ENCODE peak calls at places on chromosomes 7 and 10, in four cellular contexts. F is small intestine, U is suprapubic skin, O is HCT116. N is an unnamed sample.

GRCh38 chr7:28434510-28434909 is 22.2 kb downstream of the CREB5 start:
- DNase-seq in U (no peak), F (no peak), O (no peak), N (no peak)

GRCh38 chr10:794382-794956 is 105.0 kb upstream of the DIP2C start:
- DNase-seq in U (no peak), F (peak), O (no peak), N (no peak)

GRCh38 chr10:104028823-104029527 is 56.7 kb downstream of the COL17A1 start:
- DNase-seq in U (no peak), F (no peak), O (no peak), N (no peak)

GRCh38 chr10:132294561-132295320 is 13.0 kb downstream of the STK32C start:
- DNase-seq in F (no peak), U (peak), O (no peak), N (no peak)

GRCh38 chr10:7529638-7530037 is 118.8 kb upstream of the SFMBT2 start:
- DNase-seq in O (peak), U (peak), F (no peak), N (peak)

GRCh38 chr10:117165557-117166419 is 27.7 kb upstream of the VAX1 start:
- DNase-seq in O (peak), U (no peak), F (peak), N (peak)

GRCh38 chr10:24556137-24556536 is 167.6 kb downstream of the ARHGAP21 start:
- DNase-seq in F (no peak), U (no peak), O (no peak), N (no peak)

GRCh38 chr7:21947056-21947455 is 1.4 kb upstream of the CDCA7L start:
- DNase-seq in O (no peak), U (no peak), F (no peak), N (no peak)

GRCh38 chr10:48776528-48776927 is 91.9 kb downstream of the WDFY4 start:
- DNase-seq in U (no peak), F (no peak), O (no peak), N (no peak)

GRCh38 chr10:114754445-114755320 is 66.9 kb upstream of the FHIP2A start:
- DNase-seq in U (no peak), F (peak), O (peak), N (no peak)

GRCh38 chr7:73831656-73832579 is 1.1 kb downstream of the CLDN4 start:
- DNase-seq in U (peak), F (peak), O (peak), N (no peak)

GRCh38 chr10:122375761-122376160 is 1.3 kb downstream of the PLEKHA1 start:
- DNase-seq in O (no peak), U (no peak), F (peak), N (no peak)

GRCh38 chr10:47098964-47099363 is 187.7 kb downstream of the PTPN20 start:
- DNase-seq in U (no peak), O (no peak), F (no peak), N (no peak)

GRCh38 chr10:128186959-128187787 is 61.0 kb upstream of the MKI67 start:
- DNase-seq in U (no peak), F (peak), O (no peak), N (no peak)

GRCh38 chr10:76206797-76207352 is 775.5 kb downstream of the LRMDA start:
- DNase-seq in U (no peak), F (no peak), O (no peak), N (no peak)

GRCh38 chr7:142956951-142957623 is 5.1 kb downstream of the KEL start:
- DNase-seq in O (peak), F (peak), U (no peak), N (peak)

GRCh38 chr10:103040424-103040823 is 122.3 kb downstream of the CNNM2 start:
- DNase-seq in F (no peak), U (no peak), O (no peak), N (no peak)

GRCh38 chr10:91907033-91907594 is 2.2 kb downstream of the FGFBP3 start:
- DNase-seq in F (no peak), O (no peak), U (no peak), N (no peak)

GRCh38 chr7:113331155-113331898 is 213.0 kb upstream of the SMIM30 start:
- DNase-seq in U (peak), F (no peak), O (no peak), N (no peak)

GRCh38 chr7:102933763-102934162 is 21.0 kb downstream of the LRRC17 start:
- DNase-seq in O (no peak), F (no peak), U (peak), N (no peak)

GRCh38 chr7:66739953-66740301 is 606 bp upstream of the RABGEF1 start:
- DNase-seq in F (peak), O (no peak), U (no peak), N (no peak)

GRCh38 chr7:72101444-72101843 is 310.7 kb downstream of the CALN1 start:
- DNase-seq in U (no peak), F (no peak), O (no peak), N (no peak)

GRCh38 chr10:14592026-14592425 is 182.7 kb downstream of the FAM107B start:
- DNase-seq in U (no peak), F (no peak), O (no peak), N (no peak)

GRCh38 chr10:90862908-90863514 is 5.2 kb upstream of the HTR7 start:
- DNase-seq in U (no peak), F (peak), O (no peak), N (peak)

GRCh38 chr7:80791509-80791929 is 127.3 kb downstream of the SEMA3C start:
- DNase-seq in F (no peak), O (no peak), U (no peak), N (no peak)

GRCh38 chr7:77454802-77455201 is 38.7 kb upstream of the GSAP start:
- DNase-seq in U (no peak), F (no peak), O (no peak), N (no peak)

GRCh38 chr7:71733108-71733870 is 601.3 kb downstream of the GALNT17 start:
- DNase-seq in O (peak), U (peak), F (peak), N (peak)

GRCh38 chr10:35194906-35195305 is 68.3 kb downstream of the CREM start:
- DNase-seq in F (no peak), U (no peak), O (peak), N (peak)

GRCh38 chr10:97525683-97526110 is 27.0 kb downstream of the UBTD1 start:
- DNase-seq in F (no peak), U (no peak), O (no peak), N (no peak)

GRCh38 chr10:100567249-100567648 is 31.5 kb downstream of the HIF1AN start:
- DNase-seq in U (no peak), F (no peak), O (no peak), N (no peak)

GRCh38 chr7:96827701-96828100 is 118.1 kb upstream of the SEM1 start:
- DNase-seq in O (no peak), F (no peak), U (no peak), N (no peak)

GRCh38 chr10:95513941-95514392 is 47.2 kb downstream of the SORBS1 start:
- DNase-seq in F (no peak), U (no peak), O (no peak), N (peak)

GRCh38 chr7:2512179-2512644 is 7.4 kb upstream of the LFNG start:
- DNase-seq in U (no peak), O (no peak), F (no peak), N (no peak)

GRCh38 chr10:131532291-131532690 is 220.8 kb upstream of the TCERG1L start:
- DNase-seq in U (no peak), O (no peak), F (no peak), N (no peak)

GRCh38 chr10:113226404-113226803 is 276.4 kb downstream of the TCF7L2 start:
- DNase-seq in O (no peak), F (no peak), U (no peak), N (no peak)

GRCh38 chr7:20561908-20562307 is 53.6 kb upstream of the ABCB5 start:
- DNase-seq in F (no peak), U (no peak), O (no peak), N (no peak)

GRCh38 chr10:77160679-77161078 is 476.9 kb downstream of the KCNMA1 start:
- DNase-seq in U (no peak), F (peak), O (no peak), N (peak)

GRCh38 chr7:158924956-158925355 is 68.6 kb downstream of the DYNC2I1 start:
- DNase-seq in U (no peak), F (no peak), O (no peak), N (no peak)

DNA sequence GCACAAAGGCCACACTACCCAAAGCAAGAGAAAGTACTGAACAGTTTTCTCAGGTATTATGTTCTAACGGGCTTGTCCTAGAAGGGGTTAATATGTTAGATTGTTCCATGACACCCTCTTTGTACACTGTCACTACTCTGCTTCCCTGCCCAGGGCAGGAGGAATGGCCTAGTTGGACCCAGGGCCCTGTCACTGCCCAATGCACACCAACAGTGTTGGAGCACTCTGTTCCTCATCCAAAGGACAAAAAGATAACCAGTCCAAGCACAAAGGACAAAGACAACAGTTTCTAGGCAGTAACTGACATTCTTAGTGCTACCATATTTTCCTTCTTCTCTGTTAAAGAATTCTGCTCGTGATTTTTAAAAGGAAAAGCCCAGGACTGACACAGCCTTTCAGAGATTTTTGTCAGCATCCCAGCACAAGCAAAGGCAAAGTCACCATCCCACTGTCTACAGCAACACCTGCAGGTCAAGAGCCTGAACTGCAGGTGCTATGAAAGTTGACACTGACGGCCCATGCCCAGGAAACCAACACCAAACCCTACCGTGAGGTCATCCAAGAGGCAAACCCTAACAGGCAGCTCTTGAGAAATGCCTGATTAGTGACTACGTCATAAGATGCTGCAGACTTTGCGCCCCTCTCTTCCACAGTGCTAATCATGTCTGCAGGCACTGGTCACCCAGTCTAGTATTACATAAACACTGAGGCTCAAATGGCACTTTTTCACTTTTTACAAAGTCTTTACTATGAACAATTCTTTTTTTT is 13.2 kb downstream of the NUDCD3 start:
- DNase-seq in O (peak), U (no peak), F (peak), N (peak)
- H3K27ac ChIP-seq in O (no peak), U (no peak), F (no peak), N (no peak)

DNA sequence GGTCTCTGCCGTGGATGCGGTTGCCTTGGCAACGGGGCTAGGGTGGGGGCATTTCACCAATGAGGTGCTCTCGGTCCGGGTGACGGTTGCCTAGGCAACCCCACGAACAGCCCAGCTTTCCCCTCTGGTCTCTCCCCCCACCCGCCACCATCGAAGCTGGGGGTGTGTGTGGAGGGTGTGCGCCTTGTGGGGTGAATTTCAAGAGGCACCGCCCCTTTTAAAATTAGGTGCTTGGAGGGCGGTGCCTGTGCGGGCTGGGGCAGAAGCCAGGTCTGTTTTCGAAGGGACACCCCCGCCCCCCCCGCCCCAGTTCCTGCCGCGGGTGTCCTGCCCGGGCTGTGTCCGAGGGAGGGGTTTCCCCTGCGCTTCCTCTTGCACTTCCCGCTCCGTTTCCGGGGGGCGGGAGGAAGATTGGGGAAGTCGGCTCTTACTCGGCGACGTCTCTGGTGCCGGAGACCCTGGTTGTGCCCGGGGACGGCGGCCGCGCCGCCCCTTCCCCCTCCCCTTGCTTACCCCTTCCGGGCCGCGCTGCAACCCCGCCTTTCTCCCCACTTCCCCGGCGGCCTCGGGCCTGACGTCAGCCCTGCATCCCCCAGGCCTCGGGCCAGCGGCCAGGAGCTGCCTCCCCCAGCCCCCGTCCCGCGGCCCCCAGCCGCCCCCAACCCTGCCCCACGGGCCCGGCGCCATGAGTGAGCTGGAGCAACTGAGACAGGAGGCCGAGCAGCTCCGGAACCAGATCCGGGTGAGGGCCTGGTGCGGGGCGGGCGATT is 2.2 kb downstream of the GNB2 start:
- DNase-seq in F (peak), O (no peak), U (peak), N (no peak)
- H3K27ac ChIP-seq in F (no peak), O (no peak), U (peak), N (peak)

DNA sequence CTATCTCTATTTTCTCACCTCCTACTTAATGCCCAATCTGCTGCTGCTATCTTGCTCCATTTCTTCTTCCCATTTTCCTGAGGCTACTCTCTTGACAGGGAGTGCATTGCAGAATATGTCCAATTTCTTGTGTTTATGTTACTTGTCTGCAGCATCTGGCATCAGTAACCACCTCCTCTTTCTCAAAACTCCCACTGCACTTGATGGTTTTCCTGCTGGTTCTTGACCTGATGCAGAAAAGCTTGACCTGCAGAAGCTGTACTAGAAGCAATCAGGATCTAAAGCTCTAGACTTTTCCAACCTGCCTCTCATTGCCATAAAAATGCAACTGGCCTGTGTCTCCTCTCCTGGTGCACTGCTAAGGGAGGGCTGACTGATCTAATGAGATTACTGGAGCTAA is 287.8 kb downstream of the ZEB1 start:
- DNase-seq in U (no peak), F (no peak), O (no peak), N (no peak)
- H3K27ac ChIP-seq in U (no peak), F (no peak), O (no peak), N (no peak)

GRCh38 chr10:125033146-125033924 is 91.4 kb downstream of the ZRANB1 start:
- DNase-seq in O (no peak), F (no peak), U (no peak), N (no peak)

GRCh38 chr10:125032474-125032873 is 90.6 kb downstream of the ZRANB1 start:
- DNase-seq in U (no peak), O (no peak), F (no peak), N (no peak)

GRCh38 chr10:125035588-125036298 is 93.8 kb downstream of the ZRANB1 start:
- DNase-seq in F (no peak), U (no peak), O (no peak), N (no peak)

GRCh38 chr10:125035136-125035535 is 93.2 kb downstream of the ZRANB1 start:
- DNase-seq in O (peak), U (no peak), F (no peak), N (no peak)

GRCh38 chr10:125034671-125035070 is 92.7 kb downstream of the ZRANB1 start:
- DNase-seq in F (no peak), U (no peak), O (no peak), N (no peak)
- H3K27ac ChIP-seq in F (no peak), U (no peak), O (peak), N (peak)

DNA sequence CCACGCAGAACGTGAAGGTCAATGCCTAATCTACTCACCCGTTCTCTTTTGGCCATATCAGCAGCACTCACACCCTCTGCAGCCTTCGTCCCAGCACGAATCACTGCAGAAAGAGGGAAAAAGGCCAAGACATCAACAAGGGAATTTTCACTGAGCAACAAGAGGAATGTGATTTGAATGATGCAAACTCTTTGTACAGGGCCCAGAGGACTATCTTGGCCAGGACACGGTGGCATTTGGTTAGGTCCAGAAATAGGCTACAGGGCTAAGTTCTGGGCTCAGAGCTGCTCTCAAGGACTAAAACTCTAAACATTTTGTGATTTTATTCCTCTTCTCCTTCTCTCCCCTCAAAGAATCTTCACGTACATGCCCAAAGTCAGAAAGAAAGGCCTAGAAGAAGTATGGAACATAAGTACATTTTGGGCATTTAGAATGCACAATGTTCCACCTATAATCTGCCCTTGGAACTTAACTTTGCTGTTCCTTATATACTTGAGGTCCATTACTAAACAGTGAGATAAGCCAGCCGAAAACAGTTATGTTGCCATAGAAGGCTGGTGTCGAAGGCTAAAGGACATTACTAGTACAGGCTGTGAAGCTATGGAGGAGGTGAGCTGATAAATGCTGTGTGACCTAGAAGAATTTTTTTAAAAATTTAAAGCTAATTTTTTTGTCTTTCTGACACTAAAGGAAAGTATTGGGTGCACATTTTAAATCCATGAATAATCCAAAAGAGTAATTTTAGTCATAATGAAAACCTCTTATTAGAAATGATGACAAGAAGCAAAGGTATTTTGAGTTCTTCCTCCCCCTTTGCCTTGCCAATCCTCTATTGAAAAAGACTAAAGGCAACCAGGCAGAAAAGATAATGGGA is 20.0 kb downstream of the RBM28 start:
- DNase-seq in F (no peak), U (no peak), O (no peak), N (no peak)
- H3K27ac ChIP-seq in F (no peak), U (no peak), O (no peak), N (no peak)

GRCh38 chr7:156669035-156669828 is 28.7 kb downstream of the RNF32 start:
- DNase-seq in O (no peak), U (no peak), F (no peak), N (no peak)

GRCh38 chr7:156665101-156665500 is 24.5 kb downstream of the RNF32 start:
- DNase-seq in U (no peak), O (no peak), F (no peak), N (no peak)

GRCh38 chr7:156667110-156667436 is 26.5 kb downstream of the RNF32 start:
- DNase-seq in U (no peak), O (no peak), F (peak), N (no peak)

GRCh38 chr7:156668130-156668741 is 27.7 kb downstream of the RNF32 start:
- DNase-seq in U (no peak), O (no peak), F (peak), N (no peak)

DNA sequence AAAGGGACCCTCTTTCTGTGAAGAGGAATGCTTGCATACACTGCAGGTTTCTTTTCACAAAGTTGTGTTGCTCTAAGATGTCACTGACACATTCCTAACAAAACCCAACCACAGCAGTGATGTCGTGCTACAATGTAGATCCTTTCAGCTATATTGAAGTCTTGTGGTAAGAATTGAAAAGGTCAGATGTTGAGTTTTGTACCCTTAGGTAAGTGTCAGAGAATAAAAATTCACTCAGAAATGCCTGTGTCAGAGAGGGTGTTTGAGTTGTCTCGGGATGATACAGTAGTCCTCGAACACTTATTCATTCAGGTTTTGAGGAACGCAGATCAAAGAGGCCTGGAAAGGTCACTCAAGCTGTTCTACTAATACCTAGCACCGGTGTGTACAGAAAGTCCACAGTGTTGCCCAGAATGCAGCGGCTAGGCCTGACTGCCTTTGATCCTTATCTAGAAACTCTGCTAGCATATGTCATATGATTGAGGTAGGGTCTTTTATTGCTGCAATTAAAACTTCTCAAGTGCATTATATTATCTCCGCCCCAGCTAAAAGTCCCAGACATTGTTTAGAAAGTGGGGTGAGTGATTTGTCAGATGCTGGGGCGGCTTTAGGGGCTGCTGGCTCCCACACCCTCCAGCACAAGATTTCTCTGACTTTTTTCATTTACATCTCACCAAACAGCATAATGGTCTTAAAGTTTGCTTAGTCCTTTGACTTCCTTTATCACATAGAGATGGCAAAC is 26.0 kb downstream of the RNF32 start:
- DNase-seq in U (no peak), O (no peak), F (peak), N (no peak)
- H3K27ac ChIP-seq in U (no peak), O (no peak), F (no peak), N (no peak)

N was measured in A549.